ENCODE peak calls at places on chromosomes 2 and 18, in four cellular contexts. O is H9, Q is IMR-90, Z is H1. N is an unnamed sample.
A peak's percentile ranks its signal among the peaks of the same experiment; 100 is the strongest.

GRCh38 chr2:85324639-85325465 is 2.9 kb downstream of the TGOLN2 start:
- DNase-seq in O (no peak), Q (peak; percentile 35), Z (no peak), N (no peak)

GRCh38 chr2:68231061-68231372 is 21.3 kb downstream of the PPP3R1 start:
- DNase-seq in O (no peak), Q (no peak), Z (no peak), N (no peak)

GRCh38 chr18:64244571-64244970 is 95.7 kb upstream of the LINC00305 start:
- DNase-seq in O (peak; percentile 44), Q (no peak), Z (no peak), N (peak; percentile 78)

GRCh38 chr2:95057535-95058453 is 32.3 kb downstream of the MAL start:
- DNase-seq in O (no peak), Q (no peak), Z (no peak), N (no peak)

GRCh38 chr2:9474361-9475117 is at the start of gene IAH1:
- DNase-seq in O (peak; percentile 51), Q (no peak), Z (peak; percentile 54), N (peak; percentile 36)

GRCh38 chr2:2331905-2332280 is 818 bp upstream of the MYT1L start:
- DNase-seq in O (peak; percentile 83), Q (no peak), Z (peak; percentile 63), N (peak; percentile 73)

GRCh38 chr2:168686485-168687191 is 115.8 kb upstream of the NOSTRIN start:
- DNase-seq in O (no peak), Q (peak; percentile 37), Z (no peak), N (peak; percentile 75)

GRCh38 chr2:160993543-160994090 is 166.6 kb upstream of the TANK start:
- DNase-seq in O (no peak), Q (no peak), Z (no peak), N (no peak)

GRCh38 chr18:35827275-35827929 is 145.1 kb upstream of the RMP24 start:
- DNase-seq in O (peak; percentile 69), Q (no peak), Z (no peak), N (peak; percentile 80)

GRCh38 chr2:200054681-200055468 is 99.5 kb downstream of the MAIP1 start:
- DNase-seq in O (peak; percentile 87), Q (no peak), Z (peak; percentile 83), N (peak; percentile 90)

GRCh38 chr2:120793682-120794403 is 58.2 kb downstream of the GLI2 start:
- DNase-seq in O (no peak), Q (no peak), Z (no peak), N (no peak)

GRCh38 chr2:134799936-134800335 is 38.5 kb upstream of the ACMSD start:
- DNase-seq in O (no peak), Q (no peak), Z (no peak), N (no peak)

GRCh38 chr2:42328148-42328833 is 32.7 kb downstream of the COX7A2L start:
- DNase-seq in O (no peak), Q (peak; percentile 57), Z (no peak), N (no peak)
- H4K5ac ChIP-seq in O (no peak overlapping the region), Q (no peak overlapping the region), Z (no peak overlapping the region), N (no peak overlapping the region)

GRCh38 chr2:142290931-142291330 is 160.1 kb upstream of the LRP1B start:
- DNase-seq in O (no peak), Q (no peak), Z (no peak), N (no peak)

GRCh38 chr2:142280846-142281245 is 150.0 kb upstream of the LRP1B start:
- DNase-seq in O (no peak), Q (no peak), Z (no peak), N (no peak)

GRCh38 chr2:142286618-142287017 is 155.8 kb upstream of the LRP1B start:
- DNase-seq in O (peak; percentile 71), Q (no peak), Z (peak; percentile 55), N (peak; percentile 85)

GRCh38 chr2:142285480-142285879 is 154.7 kb upstream of the LRP1B start:
- DNase-seq in O (no peak), Q (no peak), Z (no peak), N (peak; percentile 29)
- H2BK5ac ChIP-seq in O (no peak overlapping the region), Q (no peak overlapping the region), Z (no peak overlapping the region), N (no peak overlapping the region)

GRCh38 chr2:240959941-240960308 is 38.5 kb upstream of the SNED1 start:
- DNase-seq in O (peak; percentile 24), Q (no peak), Z (peak; percentile 44), N (no peak)
- H3K4ac ChIP-seq in O (no peak overlapping the region), Q (no peak overlapping the region), Z (no peak overlapping the region), N (no peak overlapping the region)

GRCh38 chr2:197073701-197074433 is 147.4 kb upstream of the PGAP1 start:
- DNase-seq in O (no peak), Q (no peak), Z (no peak), N (no peak)

GRCh38 chr2:197072533-197072932 is 146.0 kb upstream of the PGAP1 start:
- DNase-seq in O (no peak), Q (peak; percentile 37), Z (no peak), N (no peak)

GRCh38 chr2:197073270-197073669 is 146.8 kb upstream of the PGAP1 start:
- DNase-seq in O (no peak), Q (no peak), Z (no peak), N (no peak)

GRCh38 chr2:197071213-197071612 is 144.7 kb upstream of the PGAP1 start:
- DNase-seq in O (no peak), Q (no peak), Z (no peak), N (no peak)

DNA sequence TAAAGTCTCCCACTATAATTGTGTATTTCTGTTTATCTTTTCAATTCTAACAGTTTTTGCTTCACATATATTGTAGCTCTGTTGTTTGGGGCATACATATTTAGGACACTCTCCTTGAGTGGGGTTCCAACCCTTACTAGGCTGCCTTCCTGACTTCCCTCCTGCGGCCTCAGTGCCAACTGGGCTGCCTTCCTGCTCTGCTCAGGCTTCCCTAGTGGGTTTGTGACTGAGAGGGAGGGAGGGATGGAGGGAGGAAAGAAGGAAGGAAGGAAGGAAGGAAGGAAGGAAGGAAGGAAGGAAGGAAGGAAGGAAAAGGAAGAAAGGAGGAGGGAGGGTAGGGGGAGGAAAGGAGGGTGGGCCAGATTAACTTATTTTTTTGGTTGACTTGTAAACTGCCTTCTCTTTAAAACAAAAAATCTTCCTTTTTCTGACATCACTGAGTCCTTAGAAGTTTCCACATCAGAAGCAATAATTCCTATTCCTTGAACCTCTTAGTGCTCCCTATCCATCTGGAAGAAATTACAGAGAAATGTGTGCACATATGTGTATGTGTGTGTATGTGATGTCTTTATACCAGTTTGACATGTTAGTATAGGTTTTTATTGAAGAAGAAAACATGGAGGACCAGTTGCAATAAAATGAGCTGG is 145.4 kb upstream of the PGAP1 start:
- DNase-seq in O (no peak), Q (no peak), Z (no peak), N (no peak)
- H4K5ac ChIP-seq in O (no peak overlapping the region), Q (no peak overlapping the region), Z (no peak overlapping the region), N (no peak overlapping the region)

GRCh38 chr2:40851661-40852060 is 399.8 kb upstream of the SLC8A1 start:
- DNase-seq in O (no peak), Q (no peak), Z (no peak), N (no peak)
- H2BK5ac ChIP-seq in O (no peak overlapping the region), Q (no peak overlapping the region), Z (no peak overlapping the region), N (no peak overlapping the region)

DNA sequence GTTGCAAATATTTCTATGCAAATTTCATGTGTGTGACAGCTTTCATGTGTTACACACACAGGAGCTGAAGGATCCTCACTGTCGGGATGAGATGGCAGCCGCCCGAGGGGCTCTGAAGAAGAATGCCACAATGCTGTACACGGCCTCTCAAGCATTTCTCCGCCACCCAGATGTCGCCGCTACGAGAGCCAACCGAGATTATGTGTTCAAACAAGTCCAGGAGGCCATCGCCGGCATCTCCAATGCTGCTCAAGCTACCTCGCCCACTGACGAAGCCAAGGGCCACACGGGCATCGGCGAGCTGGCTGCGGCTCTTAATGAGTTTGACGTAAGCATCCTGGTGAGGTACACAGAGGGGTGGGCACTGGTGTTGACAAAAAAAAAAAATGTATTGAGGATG is 361.2 kb downstream of the CTNNA2 start:
- DNase-seq in O (no peak), Q (no peak), Z (no peak), N (no peak)
- H3K4ac ChIP-seq in O (no peak overlapping the region), Q (no peak overlapping the region), Z (peak overlapping the region; percentile 62), N (no peak overlapping the region)

GRCh38 chr18:44921974-44922373 is 241.3 kb downstream of the SETBP1 start:
- DNase-seq in O (no peak), Q (no peak), Z (no peak), N (no peak)

GRCh38 chr18:44917865-44918476 is 237.3 kb downstream of the SETBP1 start:
- DNase-seq in O (no peak), Q (no peak), Z (no peak), N (no peak)

GRCh38 chr18:44922968-44923367 is 242.3 kb downstream of the SETBP1 start:
- DNase-seq in O (no peak), Q (no peak), Z (no peak), N (no peak)

GRCh38 chr18:44917184-44917864 is 236.6 kb downstream of the SETBP1 start:
- DNase-seq in O (no peak), Q (no peak), Z (no peak), N (no peak)

DNA sequence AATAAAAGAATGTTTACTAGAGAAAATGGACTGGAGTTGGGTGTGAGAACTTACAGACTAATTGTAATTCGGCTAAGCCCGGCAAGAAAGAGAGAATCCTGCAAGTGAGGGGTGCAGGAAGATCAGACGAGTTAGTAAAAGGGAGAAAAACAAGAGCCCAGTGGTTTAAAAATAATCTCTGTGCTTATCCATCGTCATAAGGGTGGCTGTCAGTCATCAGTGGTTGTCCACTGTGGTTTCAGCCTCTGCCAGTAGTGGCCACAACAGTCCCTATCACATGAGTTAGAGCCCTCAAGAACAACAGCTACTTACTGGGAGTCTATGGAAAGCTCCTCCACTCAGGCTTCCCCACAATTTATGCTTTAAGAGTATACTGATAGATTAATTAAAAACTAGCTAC is 239.8 kb downstream of the SETBP1 start:
- DNase-seq in O (no peak), Q (no peak), Z (no peak), N (no peak)
- H4K5ac ChIP-seq in O (no peak overlapping the region), Q (no peak overlapping the region), Z (no peak overlapping the region), N (no peak overlapping the region)

N was measured in mesendoderm.